ENCODE peak calls at places on chromosomes 12 and 14, in ten cellular contexts. One of them, this sample, is unnamed.

GRCh38 chr12:32450768-32451167 is 51.4 kb downstream of the FGD4 start:
- DNase-seq in tibial nerve: no peak
- DNase-seq in lung: no peak
- DNase-seq in Caco-2: no peak
- DNase-seq in Panc1: no peak
- DNase-seq in astrocyte of the spinal cord: no peak
- DNase-seq in cardiac fibroblast: no peak
- DNase-seq in prostate gland: no peak
- DNase-seq in MM.1S: no peak
- DNase-seq in H1: no peak
- DNase-seq in this sample: no peak

GRCh38 chr12:92108651-92109050 is 37.0 kb downstream of the BTG1 start:
- DNase-seq in Caco-2: no peak
- DNase-seq in H1: no peak
- DNase-seq in prostate gland: peak; percentile 18
- DNase-seq in MM.1S: no peak
- DNase-seq in cardiac fibroblast: peak; percentile 81
- DNase-seq in astrocyte of the spinal cord: peak; percentile 56
- DNase-seq in Panc1: no peak
- DNase-seq in tibial nerve: no peak
- DNase-seq in lung: no peak
- DNase-seq in this sample: no peak

GRCh38 chr14:105411985-105412767 is 7.5 kb upstream of the MTA1 start:
- DNase-seq in MM.1S: no peak
- DNase-seq in lung: no peak
- DNase-seq in H1: no peak
- DNase-seq in Panc1: no peak
- DNase-seq in Caco-2: no peak
- DNase-seq in tibial nerve: no peak
- DNase-seq in cardiac fibroblast: no peak
- DNase-seq in prostate gland: no peak
- DNase-seq in astrocyte of the spinal cord: no peak
- DNase-seq in this sample: no peak

GRCh38 chr12:119659289-119659897 is 8.5 kb upstream of the PRKAB1 start:
- DNase-seq in prostate gland: no peak
- DNase-seq in cardiac fibroblast: peak; percentile 31
- DNase-seq in astrocyte of the spinal cord: peak; percentile 25
- DNase-seq in lung: no peak
- DNase-seq in MM.1S: peak; percentile 26
- DNase-seq in Panc1: no peak
- DNase-seq in H1: no peak
- DNase-seq in Caco-2: peak; percentile 56
- DNase-seq in tibial nerve: no peak
- DNase-seq in this sample: no peak

GRCh38 chr14:38546932-38547551 is 291.1 kb upstream of the CLEC14A start:
- DNase-seq in prostate gland: no peak
- DNase-seq in cardiac fibroblast: no peak
- DNase-seq in Caco-2: no peak
- DNase-seq in lung: no peak
- DNase-seq in Panc1: no peak
- DNase-seq in tibial nerve: no peak
- DNase-seq in MM.1S: no peak
- DNase-seq in astrocyte of the spinal cord: no peak
- DNase-seq in H1: no peak
- DNase-seq in this sample: no peak

GRCh38 chr12:112606611-112607366 is 184.8 kb upstream of the RPH3A start:
- DNase-seq in cardiac fibroblast: no peak
- DNase-seq in H1: no peak
- DNase-seq in lung: no peak
- DNase-seq in tibial nerve: no peak
- DNase-seq in MM.1S: no peak
- DNase-seq in Caco-2: no peak
- DNase-seq in astrocyte of the spinal cord: no peak
- DNase-seq in prostate gland: no peak
- DNase-seq in Panc1: no peak
- DNase-seq in this sample: no peak

GRCh38 chr12:130714591-130715149 is 1.4 kb downstream of the RIMBP2 start:
- DNase-seq in H1: peak; percentile 58
- DNase-seq in Caco-2: no peak
- DNase-seq in prostate gland: no peak
- DNase-seq in Panc1: no peak
- DNase-seq in lung: no peak
- DNase-seq in tibial nerve: no peak
- DNase-seq in astrocyte of the spinal cord: no peak
- DNase-seq in MM.1S: no peak
- DNase-seq in cardiac fibroblast: no peak
- DNase-seq in this sample: no peak

GRCh38 chr12:84994436-84994835 is 41.6 kb downstream of the TSPAN19 start:
- DNase-seq in cardiac fibroblast: no peak
- DNase-seq in Caco-2: no peak
- DNase-seq in tibial nerve: no peak
- DNase-seq in Panc1: no peak
- DNase-seq in H1: no peak
- DNase-seq in prostate gland: no peak
- DNase-seq in astrocyte of the spinal cord: no peak
- DNase-seq in MM.1S: peak; percentile 14
- DNase-seq in lung: no peak
- DNase-seq in this sample: no peak

DNA sequence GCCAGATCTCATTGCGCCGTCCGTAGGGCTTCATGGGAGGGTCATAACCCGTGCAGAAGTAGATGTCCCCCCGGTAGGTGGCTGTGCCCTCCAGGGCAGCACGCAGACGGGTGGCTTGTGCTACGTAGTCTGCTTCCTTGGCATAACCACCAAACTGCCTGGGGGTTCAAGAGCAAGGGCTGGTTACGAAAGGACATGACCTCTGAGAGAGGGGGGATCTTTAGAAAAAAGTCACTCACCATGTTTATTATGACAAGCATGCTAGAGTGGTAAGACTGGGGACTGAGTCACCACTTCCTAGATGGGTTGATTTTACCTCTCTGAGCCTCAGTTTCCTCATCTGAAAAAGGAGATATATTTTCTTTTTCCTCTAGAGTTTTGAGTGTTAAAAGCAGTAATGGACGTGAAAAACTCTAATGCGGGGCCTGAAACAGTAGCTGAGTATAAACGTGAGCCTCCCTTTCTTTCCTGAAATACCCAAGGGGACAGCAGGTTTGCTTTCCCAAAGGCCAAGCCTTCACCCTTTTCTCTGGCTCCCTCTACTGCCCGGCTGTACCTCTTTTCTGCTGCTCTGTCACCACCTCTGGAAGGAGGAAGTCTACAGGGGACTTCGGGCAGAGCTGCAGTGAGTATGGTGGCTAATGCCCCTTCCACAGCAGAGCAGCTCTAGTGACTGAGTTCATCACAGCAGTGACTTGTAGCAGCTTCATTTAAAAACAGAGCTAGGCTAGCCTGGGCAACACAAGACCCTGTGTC is 23.5 kb upstream of the GPRC5D start:
- DNase-seq in Panc1: no peak
- DNase-seq in lung: no peak
- DNase-seq in tibial nerve: no peak
- DNase-seq in astrocyte of the spinal cord: peak; percentile 62
- DNase-seq in Caco-2: peak; percentile 74
- DNase-seq in MM.1S: peak; percentile 75
- DNase-seq in H1: no peak
- DNase-seq in cardiac fibroblast: peak; percentile 67
- DNase-seq in prostate gland: no peak
- DNase-seq in this sample: no peak
- TF ChIP-seq CTCF in Panc1: peak; percentile 72
- TF ChIP-seq CTCF in lung: no peak
- TF ChIP-seq CTCF in tibial nerve: peak; percentile 20
- TF ChIP-seq CTCF in astrocyte of the spinal cord: peak; percentile 73
- TF ChIP-seq CTCF in Caco-2: peak; percentile 78
- TF ChIP-seq CTCF in MM.1S: peak; percentile 80
- TF ChIP-seq CTCF in H1: peak; percentile 60
- TF ChIP-seq CTCF in cardiac fibroblast: peak; percentile 78
- TF ChIP-seq CTCF in prostate gland: no peak
- TF ChIP-seq CTCF in this sample: peak; percentile 77

GRCh38 chr12:106583578-106584103 is 837 bp downstream of the RFX4 start:
- DNase-seq in lung: no peak
- DNase-seq in prostate gland: no peak
- DNase-seq in MM.1S: no peak
- DNase-seq in astrocyte of the spinal cord: no peak
- DNase-seq in H1: peak; percentile 86
- DNase-seq in Panc1: no peak
- DNase-seq in Caco-2: peak; percentile 14
- DNase-seq in cardiac fibroblast: peak; percentile 20
- DNase-seq in tibial nerve: no peak
- DNase-seq in this sample: no peak

GRCh38 chr12:106581543-106582263 is 1.1 kb upstream of the RFX4 start:
- DNase-seq in Panc1: no peak
- DNase-seq in tibial nerve: no peak
- DNase-seq in H1: peak; percentile 84
- DNase-seq in MM.1S: no peak
- DNase-seq in cardiac fibroblast: peak; percentile 37
- DNase-seq in Caco-2: peak; percentile 45
- DNase-seq in astrocyte of the spinal cord: no peak
- DNase-seq in lung: no peak
- DNase-seq in prostate gland: no peak
- DNase-seq in this sample: no peak

GRCh38 chr12:106582264-106582591 is 576 bp upstream of the RFX4 start:
- DNase-seq in MM.1S: no peak
- DNase-seq in prostate gland: no peak
- DNase-seq in H1: peak; percentile 69
- DNase-seq in tibial nerve: no peak
- DNase-seq in astrocyte of the spinal cord: no peak
- DNase-seq in Panc1: no peak
- DNase-seq in lung: no peak
- DNase-seq in cardiac fibroblast: no peak
- DNase-seq in Caco-2: no peak
- DNase-seq in this sample: no peak

GRCh38 chr12:106582661-106583577 is at the start of gene RFX4:
- DNase-seq in astrocyte of the spinal cord: no peak
- DNase-seq in tibial nerve: no peak
- DNase-seq in lung: no peak
- DNase-seq in Panc1: no peak
- DNase-seq in cardiac fibroblast: no peak
- DNase-seq in prostate gland: no peak
- DNase-seq in MM.1S: no peak
- DNase-seq in Caco-2: no peak
- DNase-seq in H1: peak; percentile 77
- DNase-seq in this sample: no peak

DNA sequence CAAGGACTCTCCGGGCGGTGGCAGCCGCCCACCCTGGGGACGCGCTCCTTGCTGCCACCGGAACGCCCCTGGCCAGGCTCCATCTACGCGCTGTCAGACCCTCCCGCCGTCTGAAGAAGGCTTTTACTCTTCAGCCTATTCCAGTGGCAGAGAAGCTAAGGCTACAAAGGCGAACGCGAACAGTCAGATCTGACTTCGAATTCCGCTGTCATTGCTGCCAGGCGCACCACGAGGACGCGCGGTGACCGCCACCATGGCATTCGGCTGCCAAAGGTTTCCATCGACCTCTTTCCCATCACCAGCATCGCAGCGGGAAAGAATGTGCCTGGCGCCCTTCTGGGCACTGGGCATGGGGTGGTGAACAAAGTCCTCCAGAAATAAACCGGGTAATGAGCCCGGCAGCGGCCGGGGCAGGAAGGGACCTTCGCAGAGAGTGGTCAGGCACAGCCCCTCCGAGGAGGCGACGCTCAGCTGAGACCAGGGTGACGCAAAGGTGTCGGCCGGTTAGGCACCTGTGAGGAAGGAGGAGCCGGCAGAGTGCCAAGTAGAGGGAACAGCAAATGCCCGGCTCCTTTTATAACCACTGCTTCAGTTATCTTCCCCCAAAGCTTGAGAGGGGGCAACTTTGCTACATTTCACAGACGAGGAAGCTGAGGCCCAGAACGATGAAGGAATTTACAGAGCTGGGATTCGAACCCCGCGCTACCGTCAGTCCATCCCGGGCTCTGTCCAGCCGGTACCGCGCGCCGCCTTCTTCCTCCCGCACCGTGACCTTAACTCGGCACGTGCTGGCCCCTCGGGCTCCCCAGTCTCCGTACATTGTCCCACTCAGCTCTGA is 1.9 kb upstream of the RFX4 start:
- DNase-seq in tibial nerve: no peak
- DNase-seq in prostate gland: no peak
- DNase-seq in lung: no peak
- DNase-seq in cardiac fibroblast: no peak
- DNase-seq in astrocyte of the spinal cord: no peak
- DNase-seq in Panc1: no peak
- DNase-seq in Caco-2: no peak
- DNase-seq in H1: peak; percentile 55
- DNase-seq in MM.1S: no peak
- DNase-seq in this sample: no peak
- H3K4me3 ChIP-seq in tibial nerve: no peak overlapping the region
- H3K4me3 ChIP-seq in prostate gland: no peak overlapping the region
- H3K4me3 ChIP-seq in lung: no peak overlapping the region
- H3K4me3 ChIP-seq in cardiac fibroblast: no peak overlapping the region
- H3K4me3 ChIP-seq in astrocyte of the spinal cord: no peak overlapping the region
- H3K4me3 ChIP-seq in Panc1: no peak overlapping the region
- H3K4me3 ChIP-seq in Caco-2: peak overlapping the region; percentile 11
- H3K4me3 ChIP-seq in H1: no peak overlapping the region
- H3K4me3 ChIP-seq in MM.1S: no peak overlapping the region
- H3K4me3 ChIP-seq in this sample: no peak overlapping the region

GRCh38 chr12:37672655-37673260 is 643.8 kb upstream of the ALG10B start:
- DNase-seq in tibial nerve: no peak
- DNase-seq in Panc1: no peak
- DNase-seq in MM.1S: no peak
- DNase-seq in H1: no peak
- DNase-seq in prostate gland: no peak
- DNase-seq in lung: no peak
- DNase-seq in astrocyte of the spinal cord: no peak
- DNase-seq in Caco-2: no peak
- DNase-seq in cardiac fibroblast: no peak
- DNase-seq in this sample: no peak
- TF ChIP-seq CTCF in tibial nerve: no peak
- TF ChIP-seq CTCF in Panc1: peak; percentile 33
- TF ChIP-seq CTCF in MM.1S: peak; percentile 28
- TF ChIP-seq CTCF in H1: no peak
- TF ChIP-seq CTCF in prostate gland: no peak
- TF ChIP-seq CTCF in lung: no peak
- TF ChIP-seq CTCF in astrocyte of the spinal cord: no peak
- TF ChIP-seq CTCF in Caco-2: peak; percentile 17
- TF ChIP-seq CTCF in cardiac fibroblast: peak; percentile 16
- TF ChIP-seq CTCF in this sample: peak; percentile 55

GRCh38 chr14:92626041-92626440 is 112.5 kb downstream of the RIN3 start:
- DNase-seq in astrocyte of the spinal cord: no peak
- DNase-seq in tibial nerve: no peak
- DNase-seq in H1: no peak
- DNase-seq in prostate gland: no peak
- DNase-seq in lung: no peak
- DNase-seq in cardiac fibroblast: no peak
- DNase-seq in Caco-2: no peak
- DNase-seq in Panc1: no peak
- DNase-seq in MM.1S: no peak
- DNase-seq in this sample: no peak

GRCh38 chr14:92627707-92628215 is 114.2 kb downstream of the RIN3 start:
- DNase-seq in cardiac fibroblast: no peak
- DNase-seq in lung: no peak
- DNase-seq in Panc1: no peak
- DNase-seq in tibial nerve: no peak
- DNase-seq in H1: no peak
- DNase-seq in astrocyte of the spinal cord: no peak
- DNase-seq in Caco-2: no peak
- DNase-seq in MM.1S: no peak
- DNase-seq in prostate gland: no peak
- DNase-seq in this sample: no peak

GRCh38 chr14:92622311-92622710 is 108.7 kb downstream of the RIN3 start:
- DNase-seq in lung: no peak
- DNase-seq in astrocyte of the spinal cord: no peak
- DNase-seq in MM.1S: no peak
- DNase-seq in tibial nerve: no peak
- DNase-seq in H1: no peak
- DNase-seq in prostate gland: no peak
- DNase-seq in Panc1: no peak
- DNase-seq in cardiac fibroblast: no peak
- DNase-seq in Caco-2: no peak
- DNase-seq in this sample: no peak

GRCh38 chr14:92625213-92625612 is 111.6 kb downstream of the RIN3 start:
- DNase-seq in H1: no peak
- DNase-seq in Caco-2: no peak
- DNase-seq in Panc1: no peak
- DNase-seq in tibial nerve: no peak
- DNase-seq in astrocyte of the spinal cord: peak; percentile 96
- DNase-seq in cardiac fibroblast: peak; percentile 82
- DNase-seq in prostate gland: no peak
- DNase-seq in lung: no peak
- DNase-seq in MM.1S: no peak
- DNase-seq in this sample: no peak

DNA sequence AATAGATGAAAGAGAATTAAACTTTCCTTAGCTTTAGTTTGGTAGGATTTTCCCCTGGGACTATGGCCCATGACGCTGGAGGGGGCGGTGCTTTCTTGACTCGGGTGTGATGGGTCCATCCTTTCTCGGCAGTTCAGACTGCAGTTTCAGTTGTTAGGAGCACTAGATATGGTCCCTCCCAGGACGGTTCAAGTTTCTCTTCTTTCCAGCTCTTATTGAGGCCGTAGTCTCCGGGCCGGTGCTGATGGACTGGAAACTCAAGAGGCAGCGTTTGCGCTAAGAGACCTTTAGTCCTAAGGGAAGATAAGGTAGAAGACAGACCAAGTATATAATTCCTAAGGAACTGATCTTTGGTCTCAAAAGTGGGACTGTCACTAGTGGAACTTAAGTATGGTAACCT is 111.2 kb downstream of the RIN3 start:
- DNase-seq in cardiac fibroblast: no peak
- DNase-seq in MM.1S: no peak
- DNase-seq in lung: no peak
- DNase-seq in Caco-2: no peak
- DNase-seq in astrocyte of the spinal cord: no peak
- DNase-seq in tibial nerve: no peak
- DNase-seq in prostate gland: no peak
- DNase-seq in H1: no peak
- DNase-seq in Panc1: no peak
- DNase-seq in this sample: no peak
- H3K4me3 ChIP-seq in cardiac fibroblast: no peak overlapping the region
- H3K4me3 ChIP-seq in MM.1S: no peak overlapping the region
- H3K4me3 ChIP-seq in lung: no peak overlapping the region
- H3K4me3 ChIP-seq in Caco-2: no peak overlapping the region
- H3K4me3 ChIP-seq in astrocyte of the spinal cord: no peak overlapping the region
- H3K4me3 ChIP-seq in tibial nerve: no peak overlapping the region
- H3K4me3 ChIP-seq in prostate gland: no peak overlapping the region
- H3K4me3 ChIP-seq in H1: no peak overlapping the region
- H3K4me3 ChIP-seq in Panc1: no peak overlapping the region
- H3K4me3 ChIP-seq in this sample: no peak overlapping the region